ENCODE peak calls at places on chromosomes 6 and 20, in four cellular contexts. One of them, this sample, is unnamed.

GRCh38 chr20:49951160-49951559 is 15.0 kb downstream of the RNF114 start:
- DNase-seq in GM12878: no peak
- DNase-seq in K562: no peak
- DNase-seq in HepG2: no peak
- DNase-seq in this sample: no peak

GRCh38 chr6:170057961-170058877 is 232.7 kb downstream of the DLL1 start:
- DNase-seq in HepG2: no peak
- DNase-seq in GM12878: no peak
- DNase-seq in K562: no peak
- DNase-seq in this sample: no peak

GRCh38 chr6:163355471-163355991 is 59.0 kb upstream of the QKI start:
- DNase-seq in GM12878: no peak
- DNase-seq in K562: no peak
- DNase-seq in HepG2: peak
- DNase-seq in this sample: no peak

GRCh38 chr6:134870677-134871498 is 79.0 kb downstream of the ALDH8A1 start:
- DNase-seq in K562: no peak
- DNase-seq in HepG2: no peak
- DNase-seq in GM12878: peak
- DNase-seq in this sample: no peak

GRCh38 chr6:40552926-40553325 is 34.2 kb downstream of the LRFN2 start:
- DNase-seq in K562: no peak
- DNase-seq in GM12878: no peak
- DNase-seq in HepG2: no peak
- DNase-seq in this sample: no peak

GRCh38 chr6:14881399-14881798 is 364.5 kb upstream of the JARID2 start:
- DNase-seq in K562: no peak
- DNase-seq in GM12878: no peak
- DNase-seq in HepG2: no peak
- DNase-seq in this sample: no peak

GRCh38 chr6:140586426-140587061 is 1212.1 kb upstream of the CITED2 start:
- DNase-seq in GM12878: peak
- DNase-seq in K562: no peak
- DNase-seq in HepG2: no peak
- DNase-seq in this sample: no peak

GRCh38 chr6:154852700-154853099 is 119.5 kb downstream of the SCAF8 start:
- DNase-seq in GM12878: no peak
- DNase-seq in K562: no peak
- DNase-seq in HepG2: peak
- DNase-seq in this sample: no peak

GRCh38 chr6:110331816-110332215 is 26.3 kb downstream of the METTL24 start:
- DNase-seq in HepG2: no peak
- DNase-seq in K562: no peak
- DNase-seq in GM12878: no peak
- DNase-seq in this sample: no peak

GRCh38 chr6:108650781-108651180 is 90.1 kb downstream of the FOXO3 start:
- DNase-seq in HepG2: no peak
- DNase-seq in K562: no peak
- DNase-seq in GM12878: no peak
- DNase-seq in this sample: no peak

GRCh38 chr6:165636415-165637048 is 26.5 kb downstream of the PDE10A start:
- DNase-seq in K562: no peak
- DNase-seq in GM12878: no peak
- DNase-seq in HepG2: no peak
- DNase-seq in this sample: peak

GRCh38 chr20:35005463-35005961 is 49.8 kb downstream of the MYH7B start:
- DNase-seq in GM12878: no peak
- DNase-seq in K562: no peak
- DNase-seq in HepG2: no peak
- DNase-seq in this sample: peak

GRCh38 chr20:41027366-41027765 is 1.3 kb upstream of the TOP1 start:
- DNase-seq in HepG2: no peak
- DNase-seq in GM12878: no peak
- DNase-seq in K562: no peak
- DNase-seq in this sample: no peak

GRCh38 chr6:1608976-1609661 is 596 bp upstream of the FOXC1 start:
- DNase-seq in GM12878: no peak
- DNase-seq in HepG2: no peak
- DNase-seq in K562: no peak
- DNase-seq in this sample: no peak

GRCh38 chr6:42453649-42454427 is 2.1 kb upstream of the TRERF1 start:
- DNase-seq in K562: no peak
- DNase-seq in HepG2: no peak
- DNase-seq in GM12878: no peak
- DNase-seq in this sample: peak

GRCh38 chr6:79280756-79281155 is 46.3 kb upstream of the HMGN3 start:
- DNase-seq in K562: no peak
- DNase-seq in HepG2: no peak
- DNase-seq in GM12878: no peak
- DNase-seq in this sample: no peak

GRCh38 chr6:159969921-159970320 is 1.0 kb downstream of the IGF2R start:
- DNase-seq in K562: no peak
- DNase-seq in GM12878: no peak
- DNase-seq in HepG2: peak
- DNase-seq in this sample: peak

GRCh38 chr20:15895560-15896084 is 677.6 kb downstream of the KIF16B start:
- DNase-seq in HepG2: no peak
- DNase-seq in K562: no peak
- DNase-seq in GM12878: peak
- DNase-seq in this sample: no peak

GRCh38 chr20:35320396-35321126 is 28.3 kb upstream of the FAM83C start:
- DNase-seq in GM12878: no peak
- DNase-seq in K562: no peak
- DNase-seq in HepG2: peak
- DNase-seq in this sample: no peak

GRCh38 chr6:107991939-107992560 is 34.0 kb upstream of the SEC63 start:
- DNase-seq in K562: no peak
- DNase-seq in HepG2: no peak
- DNase-seq in GM12878: no peak
- DNase-seq in this sample: no peak

GRCh38 chr20:42003380-42003779 is 385.2 kb upstream of the CHD6 start:
- DNase-seq in HepG2: no peak
- DNase-seq in K562: no peak
- DNase-seq in GM12878: no peak
- DNase-seq in this sample: no peak

GRCh38 chr20:25588491-25588890 is 3.2 kb upstream of the NINL start:
- DNase-seq in K562: no peak
- DNase-seq in GM12878: no peak
- DNase-seq in HepG2: no peak
- DNase-seq in this sample: no peak

GRCh38 chr6:40340957-40341356 is 246.2 kb downstream of the LRFN2 start:
- DNase-seq in HepG2: no peak
- DNase-seq in GM12878: no peak
- DNase-seq in K562: no peak
- DNase-seq in this sample: no peak

GRCh38 chr20:22946594-22946993 is 88.5 kb upstream of the SSTR4 start:
- DNase-seq in HepG2: no peak
- DNase-seq in GM12878: no peak
- DNase-seq in K562: no peak
- DNase-seq in this sample: no peak

GRCh38 chr6:71349395-71349794 is 60.8 kb downstream of the OGFRL1 start:
- DNase-seq in K562: no peak
- DNase-seq in GM12878: no peak
- DNase-seq in HepG2: peak
- DNase-seq in this sample: no peak

GRCh38 chr20:20452254-20452676 is 84.4 kb downstream of the INSM1 start:
- DNase-seq in HepG2: no peak
- DNase-seq in GM12878: peak
- DNase-seq in K562: no peak
- DNase-seq in this sample: peak

GRCh38 chr20:20446613-20447012 is 78.7 kb downstream of the INSM1 start:
- DNase-seq in HepG2: no peak
- DNase-seq in K562: no peak
- DNase-seq in GM12878: no peak
- DNase-seq in this sample: no peak

GRCh38 chr20:20448891-20449290 is 81.0 kb downstream of the INSM1 start:
- DNase-seq in HepG2: no peak
- DNase-seq in GM12878: no peak
- DNase-seq in K562: no peak
- DNase-seq in this sample: no peak

GRCh38 chr20:20454367-20454766 is 86.5 kb downstream of the INSM1 start:
- DNase-seq in GM12878: no peak
- DNase-seq in K562: no peak
- DNase-seq in HepG2: no peak
- DNase-seq in this sample: no peak

DNA sequence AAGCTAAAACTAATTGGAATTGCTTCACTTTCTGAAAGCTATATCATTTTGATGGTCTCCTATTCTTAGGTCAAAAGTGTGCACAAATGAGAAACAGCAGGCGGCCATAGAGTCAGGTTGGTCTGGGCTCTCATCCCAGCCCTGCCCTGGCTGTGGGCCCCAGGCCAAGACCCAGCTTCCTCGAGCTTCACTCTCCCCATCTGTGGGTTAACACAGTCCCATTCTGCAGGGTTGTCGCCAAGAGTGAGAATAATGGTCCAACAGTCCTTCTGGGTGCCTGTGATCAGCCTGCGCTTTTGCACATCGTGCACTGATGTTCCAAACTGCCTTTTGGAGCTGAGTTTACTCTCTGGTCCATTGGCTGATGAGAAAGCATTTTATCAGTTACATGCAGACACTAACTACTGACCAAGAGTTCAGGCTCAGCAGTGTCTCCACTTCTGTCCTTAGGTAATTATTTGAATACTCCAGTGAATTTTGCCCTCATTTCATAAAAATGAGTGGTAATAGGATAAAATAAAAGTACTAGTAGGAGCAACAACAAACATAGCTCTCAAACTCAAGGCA is 82.6 kb downstream of the INSM1 start:
- DNase-seq in K562: no peak
- DNase-seq in GM12878: no peak
- DNase-seq in HepG2: no peak
- DNase-seq in this sample: no peak
- TF ChIP-seq CREM in K562: no peak
- TF ChIP-seq CREM in GM12878: no peak
- TF ChIP-seq CREM in HepG2: no peak
- TF ChIP-seq CREM in this sample: no peak

DNA sequence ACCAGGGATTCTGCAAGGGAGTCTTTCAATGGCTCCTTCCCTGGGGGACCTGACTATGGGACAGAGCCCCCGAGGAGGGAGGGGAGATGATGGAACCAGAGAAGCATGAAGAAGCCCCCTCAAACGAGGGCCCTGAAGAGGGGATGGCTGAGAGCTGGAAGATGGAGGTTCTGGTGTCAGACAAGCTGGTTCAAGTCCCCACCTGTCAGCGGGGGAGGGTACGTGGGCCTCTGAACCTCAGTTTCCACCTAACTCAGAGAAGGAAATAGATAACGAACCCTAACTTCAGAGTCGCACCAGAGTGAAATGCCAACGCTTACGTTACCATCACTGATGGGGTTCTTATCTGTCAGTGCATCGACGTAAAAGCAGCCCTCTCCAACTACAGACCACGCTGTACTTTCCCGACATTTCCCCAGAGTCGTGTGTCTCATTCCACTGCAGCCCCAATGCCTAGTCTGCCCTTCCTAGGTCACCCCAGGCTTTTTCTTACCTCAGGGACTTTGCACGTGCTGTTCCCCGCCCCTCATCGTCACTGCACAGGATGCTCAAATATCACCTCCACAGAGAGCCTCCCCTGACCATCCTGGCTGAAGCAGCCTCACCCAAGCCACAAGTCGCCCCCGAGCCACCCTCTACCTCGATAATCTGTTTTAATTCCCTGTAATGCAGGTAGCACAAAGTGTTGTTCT is 60.4 kb downstream of the PREX1 start:
- DNase-seq in HepG2: no peak
- DNase-seq in GM12878: no peak
- DNase-seq in K562: no peak
- DNase-seq in this sample: no peak
- TF ChIP-seq CREM in HepG2: no peak
- TF ChIP-seq CREM in GM12878: no peak
- TF ChIP-seq CREM in K562: no peak
- TF ChIP-seq CREM in this sample: no peak

DNA sequence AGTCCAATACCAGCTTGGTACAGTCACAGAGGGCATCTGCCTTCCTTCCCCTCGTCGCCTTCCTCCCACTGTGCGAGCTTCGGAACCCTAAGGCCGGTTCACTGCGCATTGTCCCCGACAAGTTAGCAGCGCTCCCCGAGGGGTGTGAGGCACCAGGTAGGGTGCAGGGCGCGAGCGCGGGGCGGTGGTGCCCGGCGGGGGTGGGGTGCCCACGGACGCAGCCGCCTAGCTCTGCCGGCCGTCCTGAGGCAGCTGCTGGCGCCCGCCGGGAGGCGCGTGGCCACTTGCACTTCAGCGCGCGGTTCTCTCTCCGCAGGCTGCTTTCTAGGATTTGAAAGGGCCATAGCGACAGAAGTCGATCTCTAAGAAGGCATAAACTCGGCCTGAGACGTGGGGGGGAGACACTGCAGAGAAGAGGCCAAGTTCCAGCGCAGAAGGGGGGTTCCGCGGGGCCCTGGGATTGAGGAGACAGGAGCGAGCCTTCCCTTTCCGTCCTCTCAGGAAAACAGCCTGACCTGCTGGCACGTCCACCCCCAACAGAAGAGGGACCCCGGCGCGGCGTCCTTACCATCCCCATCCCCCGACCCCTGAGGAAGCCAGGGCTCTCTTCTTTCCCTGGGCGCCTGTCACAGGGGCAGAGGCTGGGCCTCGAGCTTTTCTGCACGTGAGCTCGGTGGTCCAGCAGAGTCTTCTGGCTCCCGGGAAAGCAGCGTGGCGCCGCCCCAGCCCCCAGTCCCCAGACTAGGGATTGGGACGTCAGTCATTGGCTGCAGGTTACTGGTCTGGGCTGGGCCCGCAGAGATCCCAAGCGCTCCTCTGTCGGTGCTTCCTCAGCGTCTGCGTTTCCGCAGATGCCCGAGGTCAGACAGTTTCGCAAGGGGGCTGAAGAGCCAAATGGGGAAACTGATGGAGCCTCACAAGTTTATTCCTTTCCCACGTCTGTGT is 15.6 kb upstream of the PRDM13 start:
- DNase-seq in GM12878: no peak
- DNase-seq in HepG2: no peak
- DNase-seq in K562: no peak
- DNase-seq in this sample: peak
- TF ChIP-seq CREM in GM12878: no peak
- TF ChIP-seq CREM in HepG2: no peak
- TF ChIP-seq CREM in K562: no peak
- TF ChIP-seq CREM in this sample: no peak

DNA sequence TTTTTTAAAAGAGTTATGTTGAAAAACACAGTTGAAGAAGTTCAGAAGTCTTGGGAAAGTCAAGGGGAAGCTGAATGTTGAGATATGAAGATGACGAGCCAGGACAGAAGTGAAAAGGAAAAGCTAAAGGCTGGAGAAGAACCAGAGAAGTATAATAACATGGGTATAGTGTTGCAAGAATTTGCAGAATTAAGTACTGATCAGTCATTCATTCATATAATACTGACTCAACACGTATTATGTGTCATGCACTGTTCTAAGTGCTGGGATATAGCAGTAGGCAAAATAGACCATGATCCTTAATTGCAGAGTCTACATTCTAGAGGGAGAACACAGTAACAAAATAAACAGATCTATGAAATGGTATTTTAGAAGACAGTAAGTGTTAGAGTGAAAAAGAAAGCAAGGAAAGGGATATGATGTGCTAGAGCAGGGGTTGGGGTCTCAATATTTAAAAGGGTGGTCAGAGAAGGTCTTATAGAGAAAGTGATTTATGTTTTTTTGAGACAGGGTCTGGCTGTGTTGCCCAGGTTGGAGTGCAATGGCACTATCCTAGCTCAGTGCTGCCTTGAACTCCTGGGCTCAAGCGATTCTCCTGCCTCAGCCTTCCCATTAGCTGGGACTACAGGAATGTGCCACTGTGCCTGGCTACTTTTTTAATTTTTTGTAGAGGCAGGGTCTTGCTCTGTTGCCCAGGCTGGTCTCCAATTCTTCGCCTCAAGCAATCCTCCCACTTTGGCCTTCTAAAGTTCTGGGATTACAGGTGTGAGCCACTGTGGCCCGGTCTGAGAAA is 433.1 kb downstream of the CDC5L start:
- DNase-seq in HepG2: no peak
- DNase-seq in K562: no peak
- DNase-seq in GM12878: no peak
- DNase-seq in this sample: no peak
- TF ChIP-seq CREM in HepG2: no peak
- TF ChIP-seq CREM in K562: no peak
- TF ChIP-seq CREM in GM12878: no peak
- TF ChIP-seq CREM in this sample: no peak

This sample was measured in WTC11.